ENCODE peak calls at places on chromosomes 16 and 17, in five cellular contexts. One of them, this sample, is unnamed. For H3K27me3, the result is how much of the 10 kb centered on the place peaks cover.

GRCh38 chr16:19287241-19287640 is 1.7 kb downstream of the CLEC19A start:
- DNase-seq in stomach: no peak
- DNase-seq in aorta: no peak
- DNase-seq in Caco-2: no peak
- DNase-seq in heart left ventricle: no peak
- DNase-seq in this sample: no peak

GRCh38 chr17:30905742-30906100 is 317 bp downstream of the TEFM start:
- DNase-seq in stomach: no peak
- DNase-seq in aorta: no peak
- DNase-seq in Caco-2: no peak
- DNase-seq in heart left ventricle: no peak
- DNase-seq in this sample: no peak

GRCh38 chr16:951660-952301 is 19.0 kb downstream of the LMF1 start:
- DNase-seq in stomach: no peak
- DNase-seq in aorta: no peak
- DNase-seq in Caco-2: no peak
- DNase-seq in heart left ventricle: no peak
- DNase-seq in this sample: no peak

GRCh38 chr16:77408607-77409006 is 26.2 kb downstream of the ADAMTS18 start:
- DNase-seq in stomach: no peak
- DNase-seq in aorta: no peak
- DNase-seq in Caco-2: no peak
- DNase-seq in heart left ventricle: no peak
- DNase-seq in this sample: no peak

GRCh38 chr16:24217456-24217855 is 38.7 kb upstream of the CACNG3 start:
- DNase-seq in stomach: no peak
- DNase-seq in aorta: no peak
- DNase-seq in Caco-2: no peak
- DNase-seq in heart left ventricle: no peak
- DNase-seq in this sample: no peak

GRCh38 chr16:30185141-30185682 is 1.8 kb downstream of the CORO1A start:
- DNase-seq in stomach: no peak
- DNase-seq in aorta: peak
- DNase-seq in Caco-2: no peak
- DNase-seq in heart left ventricle: peak
- DNase-seq in this sample: peak

GRCh38 chr17:46976626-46977270 is 2.3 kb downstream of the RPRML start:
- DNase-seq in stomach: no peak
- DNase-seq in aorta: no peak
- DNase-seq in Caco-2: peak
- DNase-seq in heart left ventricle: no peak
- DNase-seq in this sample: no peak

GRCh38 chr17:64992325-64992802 is 64.2 kb downstream of the GNA13 start:
- DNase-seq in stomach: no peak
- DNase-seq in aorta: no peak
- DNase-seq in Caco-2: no peak
- DNase-seq in heart left ventricle: no peak
- DNase-seq in this sample: no peak

GRCh38 chr16:46857261-46857962 is 26.4 kb upstream of the C16orf87 start:
- DNase-seq in stomach: no peak
- DNase-seq in aorta: no peak
- DNase-seq in Caco-2: peak
- DNase-seq in heart left ventricle: no peak
- DNase-seq in this sample: no peak

GRCh38 chr16:10576390-10577304 is 3.8 kb downstream of the EMP2 start:
- DNase-seq in stomach: no peak
- DNase-seq in aorta: no peak
- DNase-seq in Caco-2: no peak
- DNase-seq in heart left ventricle: peak
- DNase-seq in this sample: no peak

GRCh38 chr17:74767111-74767516 is 9.0 kb downstream of the NAT9 start:
- DNase-seq in stomach: no peak
- DNase-seq in aorta: no peak
- DNase-seq in Caco-2: no peak
- DNase-seq in heart left ventricle: no peak
- DNase-seq in this sample: no peak

GRCh38 chr17:12318614-12319266 is 298.1 kb downstream of the MAP2K4 start:
- DNase-seq in stomach: no peak
- DNase-seq in aorta: no peak
- DNase-seq in Caco-2: no peak
- DNase-seq in heart left ventricle: no peak
- DNase-seq in this sample: no peak

GRCh38 chr17:77433385-77434135 is 292.8 kb downstream of the SEC14L1 start:
- DNase-seq in stomach: no peak
- DNase-seq in aorta: no peak
- DNase-seq in Caco-2: no peak
- DNase-seq in heart left ventricle: peak
- DNase-seq in this sample: peak

GRCh38 chr17:14737984-14738651 is 437.2 kb downstream of the HS3ST3B1 start:
- DNase-seq in stomach: peak
- DNase-seq in aorta: peak
- DNase-seq in Caco-2: peak
- DNase-seq in heart left ventricle: peak
- DNase-seq in this sample: peak

GRCh38 chr16:62870554-62870953 is 834.3 kb upstream of the CDH8 start:
- DNase-seq in stomach: no peak
- DNase-seq in aorta: no peak
- DNase-seq in Caco-2: no peak
- DNase-seq in heart left ventricle: no peak
- DNase-seq in this sample: no peak

GRCh38 chr17:82107341-82107860 is 9.4 kb upstream of the FASN start:
- DNase-seq in stomach: no peak
- DNase-seq in aorta: peak
- DNase-seq in Caco-2: peak
- DNase-seq in heart left ventricle: no peak
- DNase-seq in this sample: peak

GRCh38 chr17:27549251-27549919 is 81.6 kb upstream of the LGALS9 start:
- DNase-seq in stomach: peak
- DNase-seq in aorta: peak
- DNase-seq in Caco-2: no peak
- DNase-seq in heart left ventricle: no peak
- DNase-seq in this sample: peak

GRCh38 chr17:8062807-8063483 is 24.1 kb downstream of the ALOX15B start:
- DNase-seq in stomach: no peak
- DNase-seq in aorta: no peak
- DNase-seq in Caco-2: no peak
- DNase-seq in heart left ventricle: no peak
- DNase-seq in this sample: no peak

GRCh38 chr17:65910836-65911235 is 281.1 kb downstream of the CEP112 start:
- DNase-seq in stomach: no peak
- DNase-seq in aorta: no peak
- DNase-seq in Caco-2: no peak
- DNase-seq in heart left ventricle: no peak
- DNase-seq in this sample: no peak

DNA sequence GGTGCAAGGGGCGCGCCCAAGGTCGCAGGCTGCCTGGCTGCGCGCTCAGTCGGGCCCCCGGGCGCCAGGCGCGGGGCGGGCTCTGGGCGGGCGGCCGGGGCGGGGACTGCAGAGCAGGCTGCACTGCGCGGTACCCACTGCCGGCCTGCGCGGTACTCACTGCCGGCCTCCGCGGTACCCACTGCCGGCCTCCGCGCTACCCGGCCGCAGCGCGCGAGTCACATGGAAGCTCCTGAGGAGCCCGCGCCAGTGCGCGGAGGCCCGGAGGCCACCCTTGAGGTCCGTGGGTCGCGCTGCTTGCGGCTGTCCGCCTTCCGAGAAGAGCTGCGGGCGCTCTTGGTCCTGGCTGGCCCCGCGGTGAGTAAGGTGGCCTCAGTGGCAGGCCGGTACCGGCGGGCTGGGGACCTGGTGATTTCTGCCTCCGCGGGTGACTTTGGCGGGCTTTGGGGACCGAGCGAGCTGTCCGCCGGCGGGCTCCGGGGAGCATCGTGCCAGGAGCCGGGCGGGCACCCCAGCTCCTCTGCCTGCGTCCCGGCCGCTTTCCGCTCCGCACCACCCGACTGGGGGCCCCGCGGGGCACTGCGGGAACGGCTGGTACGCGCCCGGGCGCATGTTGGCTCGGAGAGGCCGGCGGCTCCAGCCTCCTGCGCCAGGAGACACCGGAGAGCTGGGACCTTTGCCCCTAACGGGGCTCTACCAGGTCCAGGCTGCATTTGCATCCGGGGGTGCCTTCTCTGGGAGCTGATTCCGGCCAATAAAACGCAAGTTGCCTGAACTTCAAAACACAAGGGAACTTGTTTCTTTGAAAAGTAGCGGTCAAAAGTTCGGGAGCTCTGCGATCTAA is at the start of gene SLC47A1:
- DNase-seq in stomach: no peak
- DNase-seq in aorta: peak
- DNase-seq in Caco-2: peak
- DNase-seq in heart left ventricle: no peak
- DNase-seq in this sample: peak
- H3K27me3 ChIP-seq in stomach: under half
- H3K27me3 ChIP-seq in aorta: under half
- H3K27me3 ChIP-seq in Caco-2: under half
- H3K27me3 ChIP-seq in heart left ventricle: under half
- H3K27me3 ChIP-seq in this sample: under half

DNA sequence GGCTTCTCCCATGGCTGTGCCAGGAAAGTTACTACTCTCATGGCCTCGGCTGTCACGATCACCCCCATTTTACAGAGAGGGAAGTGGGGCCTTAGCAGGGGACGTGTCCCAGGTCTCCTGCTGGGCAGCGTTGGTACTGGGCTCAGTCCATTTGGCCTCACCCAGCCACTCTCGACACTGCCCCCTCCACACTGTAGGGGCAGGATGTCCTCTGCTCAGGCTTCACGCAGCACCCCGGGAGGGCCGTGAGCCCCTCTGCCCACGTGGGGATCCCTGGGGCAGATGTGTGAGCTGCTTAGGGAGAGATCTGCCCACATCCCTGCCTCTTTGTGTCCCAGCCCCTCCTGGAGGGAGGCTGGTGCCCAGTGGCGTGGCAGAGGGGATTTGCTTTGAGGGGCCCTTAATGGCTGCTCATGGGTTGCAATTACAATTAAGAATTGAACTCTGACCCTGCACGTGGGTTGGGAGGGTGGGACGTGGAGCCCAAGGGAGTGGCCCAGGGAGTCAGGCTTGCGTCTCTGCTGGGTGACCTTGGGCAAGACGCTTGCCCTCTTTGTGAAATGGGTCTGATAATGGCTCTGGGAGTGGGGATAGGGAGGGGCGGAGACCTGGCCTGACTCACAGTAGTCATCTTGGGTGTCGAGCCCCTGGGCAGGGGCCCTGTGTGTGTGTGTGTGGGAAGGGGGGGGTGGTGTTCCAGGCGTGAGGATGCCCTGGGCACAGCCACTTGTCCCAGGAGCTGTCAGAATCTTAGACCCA is 2.3 kb upstream of the KCNJ12 start:
- DNase-seq in stomach: no peak
- DNase-seq in aorta: no peak
- DNase-seq in Caco-2: no peak
- DNase-seq in heart left ventricle: no peak
- DNase-seq in this sample: no peak
- H3K27me3 ChIP-seq in stomach: under half
- H3K27me3 ChIP-seq in aorta: under half
- H3K27me3 ChIP-seq in Caco-2: under half
- H3K27me3 ChIP-seq in heart left ventricle: under half
- H3K27me3 ChIP-seq in this sample: under half

GRCh38 chr16:85495259-85495658 is 117.9 kb upstream of the GSE1 start:
- DNase-seq in stomach: no peak
- DNase-seq in aorta: no peak
- DNase-seq in Caco-2: no peak
- DNase-seq in heart left ventricle: no peak
- DNase-seq in this sample: no peak

GRCh38 chr16:85496145-85496544 is 117.0 kb upstream of the GSE1 start:
- DNase-seq in stomach: no peak
- DNase-seq in aorta: no peak
- DNase-seq in Caco-2: no peak
- DNase-seq in heart left ventricle: no peak
- DNase-seq in this sample: no peak

GRCh38 chr16:85502357-85502756 is 110.8 kb upstream of the GSE1 start:
- DNase-seq in stomach: no peak
- DNase-seq in aorta: no peak
- DNase-seq in Caco-2: no peak
- DNase-seq in heart left ventricle: no peak
- DNase-seq in this sample: no peak

GRCh38 chr16:85497622-85498314 is 115.4 kb upstream of the GSE1 start:
- DNase-seq in stomach: no peak
- DNase-seq in aorta: no peak
- DNase-seq in Caco-2: no peak
- DNase-seq in heart left ventricle: no peak
- DNase-seq in this sample: no peak

GRCh38 chr16:85498607-85499006 is 114.5 kb upstream of the GSE1 start:
- DNase-seq in stomach: peak
- DNase-seq in aorta: no peak
- DNase-seq in Caco-2: no peak
- DNase-seq in heart left ventricle: no peak
- DNase-seq in this sample: no peak
- H3K27me3 ChIP-seq in stomach: under half
- H3K27me3 ChIP-seq in aorta: under half
- H3K27me3 ChIP-seq in Caco-2: under half
- H3K27me3 ChIP-seq in heart left ventricle: under half
- H3K27me3 ChIP-seq in this sample: under half

DNA sequence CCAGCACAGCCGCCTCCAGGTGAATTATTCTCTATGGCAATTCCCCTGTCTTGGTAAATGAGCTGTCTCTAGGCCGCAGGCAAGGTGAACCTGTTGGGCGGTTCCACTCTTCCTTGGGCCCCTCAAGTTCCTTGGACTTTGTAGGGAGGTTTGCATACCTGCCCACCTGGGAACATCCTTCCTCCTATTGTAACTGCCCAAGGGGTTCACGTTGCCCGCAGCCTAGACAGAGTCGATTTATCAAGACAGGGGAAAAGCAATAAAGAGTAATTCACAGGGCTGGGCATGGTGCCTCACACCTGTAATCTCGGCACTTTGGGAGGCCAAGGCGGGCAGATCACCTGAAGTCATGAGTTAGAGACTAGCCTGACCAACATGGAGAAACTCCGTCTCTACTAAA is 122.5 kb downstream of the KCNJ18 start:
- DNase-seq in stomach: no peak
- DNase-seq in aorta: no peak
- DNase-seq in Caco-2: no peak
- DNase-seq in heart left ventricle: no peak
- DNase-seq in this sample: no peak
- H3K27me3 ChIP-seq in stomach: under half
- H3K27me3 ChIP-seq in aorta: under half
- H3K27me3 ChIP-seq in Caco-2: under half
- H3K27me3 ChIP-seq in heart left ventricle: under half
- H3K27me3 ChIP-seq in this sample: under half